ENCODE peak calls at places on chromosomes 7 and 10, in five cellular contexts. One of them, this sample, is unnamed.

GRCh38 chr10:63837043-63837442 is 315.8 kb downstream of the REEP3 start:
- DNase-seq in GM23338: no peak
- DNase-seq in neural crest cell: no peak
- DNase-seq in epithelial cell of esophagus: no peak
- DNase-seq in CD4-positive, alpha-beta T cell: no peak
- DNase-seq in this sample: no peak

GRCh38 chr7:82443801-82444219 is 233 bp upstream of the CACNA2D1 start:
- DNase-seq in neural crest cell: peak; percentile 47
- DNase-seq in CD4-positive, alpha-beta T cell: no peak
- DNase-seq in GM23338: peak; percentile 85
- DNase-seq in epithelial cell of esophagus: peak; percentile 31
- DNase-seq in this sample: peak; percentile 45

GRCh38 chr10:75424553-75424952 is 6.9 kb upstream of the LRMDA start:
- DNase-seq in GM23338: no peak
- DNase-seq in neural crest cell: no peak
- DNase-seq in CD4-positive, alpha-beta T cell: no peak
- DNase-seq in epithelial cell of esophagus: no peak
- DNase-seq in this sample: no peak

GRCh38 chr7:65397730-65398142 is 24.1 kb downstream of the ZNF92 start:
- DNase-seq in neural crest cell: no peak
- DNase-seq in GM23338: peak; percentile 60
- DNase-seq in CD4-positive, alpha-beta T cell: no peak
- DNase-seq in epithelial cell of esophagus: peak; percentile 43
- DNase-seq in this sample: no peak

GRCh38 chr10:94225589-94225988 is 137.2 kb downstream of the NOC3L start:
- DNase-seq in GM23338: peak; percentile 56
- DNase-seq in epithelial cell of esophagus: peak; percentile 22
- DNase-seq in neural crest cell: no peak
- DNase-seq in CD4-positive, alpha-beta T cell: no peak
- DNase-seq in this sample: no peak

GRCh38 chr10:124614003-124614659 is 130.0 kb downstream of the FAM53B start:
- DNase-seq in CD4-positive, alpha-beta T cell: no peak
- DNase-seq in neural crest cell: no peak
- DNase-seq in GM23338: no peak
- DNase-seq in epithelial cell of esophagus: no peak
- DNase-seq in this sample: no peak

GRCh38 chr10:3660753-3661152 is 124.3 kb downstream of the KLF6 start:
- DNase-seq in CD4-positive, alpha-beta T cell: no peak
- DNase-seq in GM23338: no peak
- DNase-seq in epithelial cell of esophagus: no peak
- DNase-seq in neural crest cell: no peak
- DNase-seq in this sample: no peak

GRCh38 chr10:3527144-3527543 is 257.9 kb downstream of the KLF6 start:
- DNase-seq in neural crest cell: no peak
- DNase-seq in CD4-positive, alpha-beta T cell: no peak
- DNase-seq in GM23338: no peak
- DNase-seq in epithelial cell of esophagus: no peak
- DNase-seq in this sample: no peak

GRCh38 chr7:56105508-56105907 is 768 bp downstream of the CHCHD2 start:
- DNase-seq in CD4-positive, alpha-beta T cell: peak; percentile 11
- DNase-seq in GM23338: no peak
- DNase-seq in neural crest cell: no peak
- DNase-seq in epithelial cell of esophagus: peak; percentile 86
- DNase-seq in this sample: no peak

GRCh38 chr7:28729276-28729675 is 228.9 kb downstream of the TRIL start:
- DNase-seq in CD4-positive, alpha-beta T cell: no peak
- DNase-seq in GM23338: no peak
- DNase-seq in neural crest cell: no peak
- DNase-seq in epithelial cell of esophagus: peak; percentile 43
- DNase-seq in this sample: no peak

GRCh38 chr10:30782543-30783461 is 153.2 kb upstream of the LYZL2 start:
- DNase-seq in epithelial cell of esophagus: no peak
- DNase-seq in GM23338: no peak
- DNase-seq in neural crest cell: no peak
- DNase-seq in CD4-positive, alpha-beta T cell: no peak
- DNase-seq in this sample: no peak

GRCh38 chr7:71618281-71618680 is 486.3 kb downstream of the GALNT17 start:
- DNase-seq in epithelial cell of esophagus: no peak
- DNase-seq in GM23338: no peak
- DNase-seq in neural crest cell: no peak
- DNase-seq in CD4-positive, alpha-beta T cell: no peak
- DNase-seq in this sample: no peak

GRCh38 chr7:25982684-25983083 is 169.3 kb upstream of the NFE2L3 start:
- DNase-seq in GM23338: no peak
- DNase-seq in epithelial cell of esophagus: no peak
- DNase-seq in neural crest cell: no peak
- DNase-seq in CD4-positive, alpha-beta T cell: no peak
- DNase-seq in this sample: no peak

GRCh38 chr7:157270060-157270444 is 66.8 kb upstream of the DNAJB6 start:
- DNase-seq in GM23338: no peak
- DNase-seq in epithelial cell of esophagus: no peak
- DNase-seq in neural crest cell: no peak
- DNase-seq in CD4-positive, alpha-beta T cell: no peak
- DNase-seq in this sample: no peak

GRCh38 chr7:798921-799470 is 33.3 kb upstream of the SUN1 start:
- DNase-seq in CD4-positive, alpha-beta T cell: no peak
- DNase-seq in GM23338: no peak
- DNase-seq in neural crest cell: no peak
- DNase-seq in epithelial cell of esophagus: no peak
- DNase-seq in this sample: no peak

GRCh38 chr10:112852308-112852707 is 97.7 kb upstream of the TCF7L2 start:
- DNase-seq in GM23338: no peak
- DNase-seq in neural crest cell: no peak
- DNase-seq in epithelial cell of esophagus: no peak
- DNase-seq in CD4-positive, alpha-beta T cell: no peak
- DNase-seq in this sample: no peak

GRCh38 chr10:119364941-119365340 is 157.6 kb downstream of the GRK5 start:
- DNase-seq in epithelial cell of esophagus: peak; percentile 41
- DNase-seq in GM23338: no peak
- DNase-seq in neural crest cell: no peak
- DNase-seq in CD4-positive, alpha-beta T cell: no peak
- DNase-seq in this sample: no peak
- TF ChIP-seq CTCF in epithelial cell of esophagus: peak; percentile 22
- TF ChIP-seq CTCF in GM23338: no peak
- TF ChIP-seq CTCF in neural crest cell: peak; percentile 41
- TF ChIP-seq CTCF in CD4-positive, alpha-beta T cell: no peak
- TF ChIP-seq CTCF in this sample: peak; percentile 1

GRCh38 chr7:85022064-85022697 is 164.7 kb downstream of the SEMA3D start:
- DNase-seq in epithelial cell of esophagus: no peak
- DNase-seq in CD4-positive, alpha-beta T cell: no peak
- DNase-seq in neural crest cell: no peak
- DNase-seq in GM23338: no peak
- DNase-seq in this sample: no peak

GRCh38 chr7:85023066-85023687 is 163.7 kb downstream of the SEMA3D start:
- DNase-seq in CD4-positive, alpha-beta T cell: no peak
- DNase-seq in epithelial cell of esophagus: peak; percentile 57
- DNase-seq in GM23338: peak; percentile 72
- DNase-seq in neural crest cell: peak; percentile 52
- DNase-seq in this sample: no peak

GRCh38 chr7:85019778-85020177 is 167.1 kb downstream of the SEMA3D start:
- DNase-seq in epithelial cell of esophagus: no peak
- DNase-seq in CD4-positive, alpha-beta T cell: no peak
- DNase-seq in GM23338: no peak
- DNase-seq in neural crest cell: no peak
- DNase-seq in this sample: no peak

GRCh38 chr7:85019176-85019575 is 167.7 kb downstream of the SEMA3D start:
- DNase-seq in GM23338: no peak
- DNase-seq in neural crest cell: no peak
- DNase-seq in epithelial cell of esophagus: no peak
- DNase-seq in CD4-positive, alpha-beta T cell: no peak
- DNase-seq in this sample: no peak

DNA sequence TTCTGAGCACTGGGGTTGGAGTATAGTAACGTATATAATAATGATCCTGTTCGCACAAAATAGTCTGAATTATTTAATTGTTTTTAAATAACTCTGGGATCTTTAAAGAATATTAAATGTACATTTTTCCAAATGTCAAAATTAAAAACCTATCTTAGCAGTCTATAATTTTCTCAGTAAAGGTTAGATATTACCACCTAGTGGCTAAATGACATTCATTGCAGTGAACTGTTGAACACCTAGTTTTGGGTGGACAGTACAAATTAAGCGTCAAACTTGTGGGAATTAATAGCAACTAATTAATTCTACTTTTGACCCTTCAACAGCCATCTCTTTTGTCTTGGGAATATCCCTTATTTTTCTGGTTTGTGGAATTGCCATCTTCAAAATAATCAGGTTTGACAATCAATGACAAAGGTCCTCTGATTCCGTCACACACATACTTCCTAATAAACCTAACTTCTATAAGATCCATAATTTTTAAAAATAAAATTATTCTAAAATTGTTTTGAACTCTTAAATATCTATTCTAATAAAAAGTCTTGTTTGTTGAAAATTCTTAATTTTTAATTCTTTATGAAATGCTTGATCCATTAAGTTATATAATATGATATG is 165.7 kb downstream of the SEMA3D start:
- DNase-seq in neural crest cell: no peak
- DNase-seq in GM23338: peak; percentile 32
- DNase-seq in epithelial cell of esophagus: peak; percentile 36
- DNase-seq in CD4-positive, alpha-beta T cell: no peak
- DNase-seq in this sample: no peak
- TF ChIP-seq CTCF in neural crest cell: peak; percentile 72
- TF ChIP-seq CTCF in GM23338: peak; percentile 54
- TF ChIP-seq CTCF in epithelial cell of esophagus: peak; percentile 55
- TF ChIP-seq CTCF in CD4-positive, alpha-beta T cell: no peak
- TF ChIP-seq CTCF in this sample: peak; percentile 60

GRCh38 chr7:67301667-67302066 is 305.0 kb downstream of the TYW1 start:
- DNase-seq in neural crest cell: no peak
- DNase-seq in epithelial cell of esophagus: no peak
- DNase-seq in GM23338: peak; percentile 3
- DNase-seq in CD4-positive, alpha-beta T cell: no peak
- DNase-seq in this sample: no peak

GRCh38 chr7:67302113-67303039 is 305.7 kb downstream of the TYW1 start:
- DNase-seq in GM23338: peak; percentile 100
- DNase-seq in epithelial cell of esophagus: peak; percentile 99
- DNase-seq in neural crest cell: peak; percentile 99
- DNase-seq in CD4-positive, alpha-beta T cell: peak; percentile 98
- DNase-seq in this sample: peak; percentile 85
- TF ChIP-seq CTCF in GM23338: no peak
- TF ChIP-seq CTCF in epithelial cell of esophagus: peak; percentile 22
- TF ChIP-seq CTCF in neural crest cell: peak; percentile 56
- TF ChIP-seq CTCF in CD4-positive, alpha-beta T cell: no peak
- TF ChIP-seq CTCF in this sample: no peak

GRCh38 chr7:100825760-100826545 is 1.4 kb downstream of the EPHB4 start:
- DNase-seq in epithelial cell of esophagus: peak; percentile 50
- DNase-seq in CD4-positive, alpha-beta T cell: no peak
- DNase-seq in GM23338: peak; percentile 56
- DNase-seq in neural crest cell: no peak
- DNase-seq in this sample: peak; percentile 6
- TF ChIP-seq CTCF in epithelial cell of esophagus: peak; percentile 34
- TF ChIP-seq CTCF in CD4-positive, alpha-beta T cell: no peak
- TF ChIP-seq CTCF in GM23338: peak; percentile 47
- TF ChIP-seq CTCF in neural crest cell: peak; percentile 30
- TF ChIP-seq CTCF in this sample: no peak

GRCh38 chr10:73248259-73248724 is 1.2 kb upstream of the DNAJC9 start:
- DNase-seq in neural crest cell: no peak
- DNase-seq in epithelial cell of esophagus: no peak
- DNase-seq in CD4-positive, alpha-beta T cell: no peak
- DNase-seq in GM23338: no peak
- DNase-seq in this sample: no peak

GRCh38 chr10:73246322-73246782 is 703 bp downstream of the DNAJC9 start:
- DNase-seq in epithelial cell of esophagus: no peak
- DNase-seq in neural crest cell: no peak
- DNase-seq in CD4-positive, alpha-beta T cell: no peak
- DNase-seq in GM23338: no peak
- DNase-seq in this sample: no peak

GRCh38 chr10:73244866-73245477 is 2.1 kb downstream of the DNAJC9 start:
- DNase-seq in neural crest cell: no peak
- DNase-seq in CD4-positive, alpha-beta T cell: no peak
- DNase-seq in GM23338: no peak
- DNase-seq in epithelial cell of esophagus: no peak
- DNase-seq in this sample: no peak

GRCh38 chr10:73247509-73248258 is 629 bp upstream of the DNAJC9 start:
- DNase-seq in neural crest cell: no peak
- DNase-seq in CD4-positive, alpha-beta T cell: no peak
- DNase-seq in epithelial cell of esophagus: no peak
- DNase-seq in GM23338: peak; percentile 14
- DNase-seq in this sample: no peak

DNA sequence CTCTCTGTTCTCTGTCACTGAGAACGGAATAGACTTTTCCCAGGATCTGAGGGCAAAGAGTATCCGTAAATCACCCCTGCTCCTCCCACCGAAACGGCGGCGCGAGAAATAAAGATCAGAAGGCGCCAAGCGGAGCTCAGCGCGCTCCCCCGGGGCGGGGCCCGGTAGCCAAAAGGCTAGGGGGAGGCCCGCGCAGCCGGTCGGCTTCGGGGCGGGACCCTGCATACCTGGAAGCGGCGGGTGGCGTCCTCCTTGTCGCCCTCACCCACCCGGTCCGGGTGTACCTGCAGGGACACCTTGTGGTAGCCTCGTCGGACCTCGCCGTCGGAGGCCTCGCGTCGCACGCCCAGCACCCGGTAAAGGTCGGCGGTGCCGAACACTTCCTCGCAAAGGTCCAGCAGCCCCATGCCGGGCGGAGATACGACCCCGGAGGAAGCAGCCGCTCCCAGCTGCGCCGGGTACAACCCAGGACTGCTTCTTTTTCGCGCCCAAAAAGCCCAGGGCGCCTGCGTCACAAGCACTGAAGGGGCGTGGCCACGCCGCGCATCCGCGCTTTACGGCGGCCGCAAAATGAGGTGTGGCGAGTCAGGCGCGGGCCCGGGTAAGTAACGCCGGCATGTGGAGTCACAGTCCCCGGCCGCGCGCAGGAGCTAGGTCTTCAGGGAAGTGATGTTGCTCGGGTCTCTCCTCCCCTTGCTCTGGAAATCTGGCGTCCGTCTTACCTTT is at the start of gene DNAJC9:
- DNase-seq in epithelial cell of esophagus: peak; percentile 97
- DNase-seq in CD4-positive, alpha-beta T cell: peak; percentile 97
- DNase-seq in GM23338: peak; percentile 97
- DNase-seq in neural crest cell: peak; percentile 99
- DNase-seq in this sample: peak; percentile 74
- TF ChIP-seq CTCF in epithelial cell of esophagus: peak; percentile 2
- TF ChIP-seq CTCF in CD4-positive, alpha-beta T cell: no peak
- TF ChIP-seq CTCF in GM23338: peak; percentile 2
- TF ChIP-seq CTCF in neural crest cell: no peak
- TF ChIP-seq CTCF in this sample: no peak

GRCh38 chr7:102125127-102125561 is 161.5 kb upstream of the SH2B2 start:
- DNase-seq in neural crest cell: no peak
- DNase-seq in CD4-positive, alpha-beta T cell: no peak
- DNase-seq in epithelial cell of esophagus: peak; percentile 58
- DNase-seq in GM23338: peak; percentile 76
- DNase-seq in this sample: no peak
- TF ChIP-seq CTCF in neural crest cell: no peak
- TF ChIP-seq CTCF in CD4-positive, alpha-beta T cell: no peak
- TF ChIP-seq CTCF in epithelial cell of esophagus: no peak
- TF ChIP-seq CTCF in GM23338: peak; percentile 55
- TF ChIP-seq CTCF in this sample: no peak